ENCODE peak calls at places on chromosome 6, in six cellular contexts. V is GM12865, D is hippocampal formation, N is AG10803, Q is left ventricle myocardium inferior, S is NCI-H345. P is an unnamed sample.

GRCh38 chr6:150664091-150664490 is 64.4 kb downstream of the PLEKHG1 start:
- DNase-seq in V (no peak), D (no peak), N (no peak), Q (no peak), S (no peak), P (no peak)

GRCh38 chr6:31162463-31163165 is 4.2 kb downstream of the TCF19 start:
- DNase-seq in V (no peak), D (no peak), N (no peak), Q (no peak), S (no peak), P (no peak)

GRCh38 chr6:44842616-44843015 is 455.1 kb downstream of the CDC5L start:
- DNase-seq in V (no peak), D (no peak), N (no peak), Q (no peak), S (no peak), P (no peak)

GRCh38 chr6:149212202-149212601 is 105.3 kb upstream of the TAB2 start:
- DNase-seq in V (no peak), D (no peak), N (no peak), Q (no peak), S (no peak), P (no peak)

GRCh38 chr6:157519255-157520116 is 138.5 kb downstream of the ZDHHC14 start:
- DNase-seq in V (no peak), D (no peak), N (no peak), Q (no peak), S (no peak), P (no peak)

GRCh38 chr6:31597006-31597405 is 4.2 kb upstream of the NCR3 start:
- DNase-seq in V (peak), D (no peak), N (peak), Q (no peak), S (peak), P (peak)

GRCh38 chr6:74277749-74278148 is 581.7 kb downstream of the CD109 start:
- DNase-seq in V (no peak), D (no peak), N (peak), Q (no peak), S (peak), P (peak)

GRCh38 chr6:104580452-104580851 is 279.3 kb downstream of the HACE1 start:
- DNase-seq in V (no peak), D (no peak), N (peak), Q (no peak), S (no peak), P (no peak)

GRCh38 chr6:30002871-30003270 is 58.2 kb upstream of the POLR1H start:
- DNase-seq in V (no peak), D (no peak), N (peak), Q (no peak), S (no peak), P (no peak)

GRCh38 chr6:108179741-108180140 is 13.9 kb downstream of the NR2E1 start:
- DNase-seq in V (no peak), D (no peak), N (no peak), Q (no peak), S (no peak), P (no peak)

GRCh38 chr6:165227644-165228329 is 81.6 kb downstream of the C6orf118 start:
- DNase-seq in V (no peak), D (no peak), N (peak), Q (no peak), S (no peak), P (no peak)

GRCh38 chr6:126127662-126128061 is 141.3 kb downstream of the TRMT11 start:
- DNase-seq in V (no peak), D (no peak), N (no peak), Q (no peak), S (no peak), P (peak)

P was measured in DMS53.